ENCODE peak calls at places on chromosomes 13 and 19, in seven cellular contexts. W, B, K, I, T, D and C are unnamed samples.

GRCh38 chr13:27408074-27408473 is 16.3 kb upstream of the GTF3A start:
- DNase-seq in B (no peak), W (no peak), D (no peak), K (no peak), T (no peak), I (no peak), C (no peak)

GRCh38 chr19:40542197-40542859 is 34.3 kb upstream of the SHKBP1 start:
- DNase-seq in W (peak), I (no peak), K (no peak), T (peak), D (peak), B (no peak), C (peak)

GRCh38 chr19:17758528-17758927 is 7.3 kb downstream of the FCHO1 start:
- DNase-seq in K (no peak), W (no peak), D (no peak), T (no peak), B (no peak), I (no peak), C (no peak)

GRCh38 chr19:4744451-4745170 is 21.0 kb upstream of the DPP9 start:
- DNase-seq in I (no peak), K (peak), D (no peak), B (no peak), T (no peak), W (peak), C (peak)

GRCh38 chr19:30666301-30666803 is 294.2 kb downstream of the ZNF536 start:
- DNase-seq in B (no peak), K (peak), I (no peak), W (peak), T (no peak), D (no peak), C (peak)

GRCh38 chr19:18503337-18503970 is 18.4 kb downstream of the ELL start:
- DNase-seq in K (no peak), W (no peak), D (no peak), I (no peak), T (no peak), B (no peak), C (no peak)

GRCh38 chr13:101346942-101347728 is 69.2 kb downstream of the NALCN start:
- DNase-seq in D (no peak), B (no peak), K (peak), W (peak), I (no peak), T (no peak), C (peak)

GRCh38 chr13:45369116-45369515 is 28.1 kb upstream of the TPT1 start:
- DNase-seq in I (no peak), B (no peak), K (no peak), D (no peak), W (no peak), T (no peak), C (no peak)

GRCh38 chr19:44585371-44586141 is 27.8 kb upstream of the IGSF23 start:
- DNase-seq in B (no peak), W (peak), I (no peak), D (no peak), K (peak), T (no peak), C (peak)

GRCh38 chr19:14786421-14786851 is 8.1 kb upstream of the ADGRE2 start:
- DNase-seq in D (no peak), W (peak), B (no peak), I (peak), K (no peak), T (peak), C (no peak)

GRCh38 chr19:17117250-17117789 is 41.7 kb downstream of the MYO9B start:
- DNase-seq in T (no peak), K (no peak), B (no peak), D (no peak), W (no peak), I (no peak), C (no peak)

GRCh38 chr19:19259741-19260140 is 13.4 kb downstream of the TM6SF2 start:
- DNase-seq in T (no peak), W (peak), B (no peak), I (no peak), D (no peak), K (no peak), C (no peak)

GRCh38 chr13:74158028-74158427 is 23.8 kb upstream of the KLF12 start:
- DNase-seq in D (no peak), B (no peak), K (peak), W (peak), I (peak), T (no peak), C (no peak)

GRCh38 chr19:48681127-48681470 is 8.3 kb upstream of the NTN5 start:
- DNase-seq in K (peak), I (no peak), T (no peak), W (peak), D (no peak), B (no peak), C (peak)

GRCh38 chr13:99398916-99399622 is 91.9 kb upstream of the GPR183 start:
- DNase-seq in T (no peak), I (no peak), D (no peak), B (no peak), W (no peak), K (no peak), C (no peak)

GRCh38 chr19:4929186-4929585 is 19.9 kb downstream of the UHRF1 start:
- DNase-seq in W (no peak), K (peak), B (no peak), T (no peak), I (no peak), D (no peak), C (no peak)

GRCh38 chr19:45211751-45212381 is 33.3 kb downstream of the BLOC1S3 start:
- DNase-seq in K (no peak), T (no peak), I (peak), B (no peak), W (peak), D (peak), C (no peak)

GRCh38 chr19:46451352-46451751 is 20.0 kb downstream of the PNMA8A start:
- DNase-seq in I (no peak), B (no peak), D (no peak), W (no peak), T (no peak), K (no peak), C (no peak)

GRCh38 chr13:66543780-66544179 is 686.4 kb downstream of the PCDH9 start:
- DNase-seq in D (no peak), I (no peak), B (peak), T (no peak), K (no peak), W (no peak), C (no peak)

GRCh38 chr19:43752287-43752875 is 2.4 kb downstream of the SMG9 start:
- DNase-seq in I (no peak), K (no peak), T (no peak), B (no peak), W (no peak), D (no peak), C (no peak)

GRCh38 chr19:12937243-12938053 is 961 bp upstream of the CALR start:
- DNase-seq in D (no peak), W (no peak), T (peak), K (no peak), I (no peak), B (no peak), C (peak)

GRCh38 chr19:20423381-20424207 is 142.0 kb downstream of the ZNF737 start:
- DNase-seq in I (peak), T (no peak), K (peak), D (peak), W (peak), B (peak), C (peak)

GRCh38 chr19:43777163-43777700 is 3.5 kb downstream of the KCNN4 start:
- DNase-seq in D (no peak), B (peak), T (no peak), I (no peak), W (no peak), K (peak), C (peak)

GRCh38 chr19:37963190-37963947 is 56.4 kb downstream of the SIPA1L3 start:
- DNase-seq in T (no peak), B (no peak), D (no peak), K (peak), I (no peak), W (peak), C (peak)

GRCh38 chr19:2487780-2488330 is 11.9 kb downstream of the GADD45B start:
- DNase-seq in W (no peak), K (no peak), T (no peak), I (no peak), B (no peak), D (no peak), C (no peak)

GRCh38 chr19:2488942-2489731 is 13.2 kb downstream of the GADD45B start:
- DNase-seq in W (peak), K (peak), I (peak), T (no peak), D (peak), B (no peak), C (peak)

GRCh38 chr19:2490659-2491058 is 14.7 kb downstream of the GADD45B start:
- DNase-seq in W (no peak), T (no peak), I (no peak), B (no peak), D (no peak), K (no peak), C (no peak)

GRCh38 chr19:2487090-2487489 is 11.2 kb downstream of the GADD45B start:
- DNase-seq in W (no peak), B (no peak), K (no peak), I (no peak), T (no peak), D (no peak), C (no peak)

DNA sequence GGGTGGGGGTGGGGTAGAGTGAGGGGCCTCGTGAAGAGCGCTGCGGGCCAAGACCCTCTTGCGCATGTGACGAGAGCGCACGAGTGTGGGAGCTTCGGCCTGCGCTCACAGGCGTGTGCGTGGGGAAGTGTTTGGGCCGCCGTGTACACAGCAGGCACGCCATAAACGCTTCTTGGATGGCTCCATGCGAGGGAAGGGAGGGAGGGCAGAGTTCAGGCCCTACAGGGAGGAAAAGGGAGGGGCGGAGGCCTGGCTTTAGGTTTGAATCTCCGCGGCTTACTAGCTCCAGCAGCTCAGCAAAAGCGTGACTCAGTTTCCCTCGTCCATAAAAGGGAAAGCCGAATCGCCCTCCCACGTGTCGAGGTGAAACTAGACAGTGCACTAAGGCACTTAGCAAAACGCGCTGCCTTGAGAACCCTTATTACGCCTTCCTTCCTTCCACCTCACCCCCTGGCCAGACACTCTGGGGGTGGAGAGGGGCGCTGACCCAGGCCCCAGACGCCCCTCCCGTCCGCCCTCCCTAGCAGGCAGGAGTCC is 12.5 kb downstream of the GADD45B start:
- DNase-seq in T (no peak), K (no peak), W (no peak), D (no peak), B (no peak), I (no peak), C (no peak)
- H3K4me3 ChIP-seq in T (peak), K (peak), W (peak), D (no peak), B (no peak), I (peak), C (peak)

GRCh38 chr19:42313096-42313839 is at the start of gene TMEM145:
- DNase-seq in D (no peak), B (peak), W (peak), I (no peak), K (no peak), T (no peak), C (peak)
- H3K4me3 ChIP-seq in D (no peak), B (no peak), W (peak), I (no peak), K (peak), T (peak), C (peak)

GRCh38 chr19:10141973-10142372 is 22.3 kb upstream of the EIF3G start:
- DNase-seq in I (no peak), W (no peak), K (no peak), T (no peak), B (no peak), D (no peak), C (no peak)
- H3K4me3 ChIP-seq in I (no peak), W (no peak), K (no peak), T (no peak), B (peak), D (no peak), C (no peak)

GRCh38 chr13:109162248-109163051 is 533.0 kb downstream of the MYO16 start:
- DNase-seq in I (no peak), B (no peak), T (peak), W (no peak), K (no peak), D (no peak), C (no peak)
- H3K4me3 ChIP-seq in I (no peak), B (no peak), T (no peak), W (no peak), K (no peak), D (no peak), C (no peak)

GRCh38 chr19:3345850-3346460 is 20.4 kb upstream of the NFIC start:
- DNase-seq in B (no peak), I (no peak), W (no peak), T (no peak), D (no peak), K (no peak), C (no peak)
- H3K4me3 ChIP-seq in B (no peak), I (no peak), W (no peak), T (peak), D (no peak), K (no peak), C (no peak)

DNA sequence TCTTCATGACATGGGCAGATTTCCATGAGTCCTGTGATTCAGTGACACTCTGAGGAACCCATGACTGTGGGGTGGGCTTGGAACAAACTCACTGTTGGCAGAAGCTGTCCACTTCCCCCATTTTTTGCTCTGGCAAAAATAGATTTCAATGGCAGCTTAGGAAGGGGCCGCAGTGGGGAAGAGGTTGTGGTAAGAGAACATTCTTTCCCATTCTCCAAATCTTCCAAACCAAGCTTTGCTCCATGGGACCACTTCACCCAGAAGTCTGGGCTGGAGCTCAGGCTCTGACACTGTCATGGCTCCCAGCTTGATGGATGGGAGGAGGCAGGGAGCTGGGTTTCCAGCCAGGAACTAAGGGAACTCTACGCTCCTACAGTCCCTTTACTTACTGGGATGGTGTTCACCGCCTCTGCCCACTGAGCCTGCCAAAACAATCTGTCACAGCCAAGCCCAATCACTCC is 24.9 kb upstream of the MEDAG start:
- DNase-seq in T (no peak), W (peak), B (no peak), D (no peak), K (no peak), I (no peak), C (peak)
- H3K4me3 ChIP-seq in T (no peak), W (no peak), B (no peak), D (no peak), K (no peak), I (no peak), C (no peak)